ENCODE peak calls at places on chromosomes 12 and 14, in six cellular contexts. I, K, N, Z, Q and P are unnamed samples.

GRCh38 chr14:102088012-102088792 is 1.4 kb upstream of the HSP90AA1 start:
- DNase-seq in Z (peak; percentile 55), K (no peak), N (peak; percentile 74), I (peak; percentile 52), Q (peak; percentile 51), P (peak; percentile 29)

GRCh38 chr12:89529738-89530137 is 3.9 kb upstream of the POC1B start:
- DNase-seq in N (no peak), Q (no peak), Z (peak; percentile 57), K (peak; percentile 56), I (no peak), P (no peak)

GRCh38 chr14:85911044-85911443 is 381.1 kb downstream of the FLRT2 start:
- DNase-seq in K (no peak), I (no peak), N (no peak), Z (no peak), Q (no peak), P (no peak)

GRCh38 chr12:106138279-106138645 is 492 bp downstream of the NUAK1 start:
- DNase-seq in Z (peak; percentile 26), K (no peak), Q (no peak), I (no peak), N (peak; percentile 7), P (no peak)

GRCh38 chr14:74984241-74985027 is 18.3 kb upstream of the EIF2B2 start:
- DNase-seq in K (no peak), N (no peak), Z (no peak), I (no peak), Q (no peak), P (no peak)

GRCh38 chr12:64256166-64256800 is 34.2 kb upstream of the KICS2 start:
- DNase-seq in N (no peak), Z (peak; percentile 13), Q (no peak), I (no peak), K (peak; percentile 61), P (no peak)

GRCh38 chr12:99984271-99985128 is at the start of gene ANKS1B:
- DNase-seq in Q (peak; percentile 57), N (peak; percentile 47), K (peak; percentile 60), Z (peak; percentile 78), I (no peak), P (no peak)

GRCh38 chr12:46770501-46771183 is 55.2 kb downstream of the SLC38A4 start:
- DNase-seq in Q (no peak), N (no peak), Z (no peak), K (peak; percentile 55), I (no peak), P (no peak)

GRCh38 chr14:61396694-61397093 is 75.3 kb downstream of the PRKCH start:
- DNase-seq in I (no peak), Z (no peak), Q (no peak), K (no peak), N (no peak), P (no peak)

GRCh38 chr12:94650143-94651056 is at the start of gene TMCC3:
- DNase-seq in I (peak; percentile 35), Q (no peak), K (no peak), Z (peak; percentile 78), N (peak; percentile 22), P (no peak)

GRCh38 chr12:19614601-19615442 is 175.5 kb downstream of the AEBP2 start:
- DNase-seq in Z (no peak), I (no peak), N (no peak), Q (no peak), K (no peak), P (no peak)

GRCh38 chr12:70744133-70744532 is 106.9 kb upstream of the PTPRB start:
- DNase-seq in I (no peak), Q (no peak), Z (no peak), K (peak; percentile 83), N (no peak), P (no peak)

GRCh38 chr12:77253321-77253720 is 188.0 kb upstream of the E2F7 start:
- DNase-seq in N (no peak), K (no peak), I (no peak), Z (no peak), Q (no peak), P (no peak)

GRCh38 chr12:93974252-93974651 is 174.1 kb upstream of the PLXNC1 start:
- DNase-seq in I (no peak), N (no peak), K (no peak), Z (no peak), Q (no peak), P (no peak)

GRCh38 chr14:28707814-28708213 is 58.8 kb upstream of the FOXG1 start:
- DNase-seq in K (peak; percentile 79), N (no peak), Z (no peak), I (no peak), Q (no peak), P (no peak)

GRCh38 chr12:85155791-85156190 is 119.6 kb downstream of the LRRIQ1 start:
- DNase-seq in Q (no peak), N (no peak), K (peak; percentile 2), I (no peak), Z (no peak), P (no peak)

GRCh38 chr12:52611080-52611468 is 7.3 kb downstream of the KRT73 start:
- DNase-seq in Q (no peak), K (no peak), I (no peak), Z (no peak), N (no peak), P (no peak)